ENCODE peak calls at places on chromosomes 12 and 14, in six cellular contexts. E is psoas muscle; B is effector memory CD4-positive, alpha-beta T cell; O is astrocyte; Q is CD8-positive, alpha-beta T cell; I is OCI-LY7. U is an unnamed sample.

GRCh38 chr12:70809887-70810286 is 110.7 kb downstream of the PTPRR start:
- DNase-seq in E (no peak), B (no peak), O (no peak), Q (no peak), I (no peak), U (no peak)

GRCh38 chr14:50061664-50062437 is 54.5 kb downstream of the VCPKMT start:
- DNase-seq in E (no peak), B (peak; percentile 54), O (peak; percentile 48), Q (peak; percentile 76), I (peak; percentile 94), U (peak; percentile 49)

GRCh38 chr14:29805415-29806123 is 122.1 kb downstream of the PRKD1 start:
- DNase-seq in E (peak; percentile 69), B (no peak), O (peak; percentile 98), Q (no peak), I (no peak), U (peak; percentile 90)

GRCh38 chr12:61798778-61799177 is 461.4 kb upstream of the USP15 start:
- DNase-seq in E (no peak), B (no peak), O (no peak), Q (no peak), I (no peak), U (no peak)

GRCh38 chr12:810635-811415 is 58.4 kb downstream of the WNK1 start:
- DNase-seq in E (no peak), B (no peak), O (peak; percentile 11), Q (no peak), I (no peak), U (no peak)

GRCh38 chr14:22123188-22123560 is 449.6 kb upstream of the OR4E1 start:
- DNase-seq in E (no peak), B (no peak), O (no peak), Q (no peak), I (no peak), U (peak; percentile 78)

GRCh38 chr12:10722905-10723866 is at the start of gene YBX3:
- DNase-seq in E (peak; percentile 90), B (no peak), O (peak; percentile 67), Q (peak; percentile 56), I (peak; percentile 77), U (peak; percentile 62)

GRCh38 chr12:98516184-98516873 is 939 bp downstream of the TMPO start:
- DNase-seq in E (peak; percentile 53), B (peak; percentile 70), O (peak; percentile 56), Q (peak; percentile 82), I (peak; percentile 98), U (peak; percentile 76)

GRCh38 chr12:130952106-130952505 is 1.6 kb upstream of the ADGRD1 start:
- DNase-seq in E (no peak), B (no peak), O (no peak), Q (no peak), I (no peak), U (no peak)

DNA sequence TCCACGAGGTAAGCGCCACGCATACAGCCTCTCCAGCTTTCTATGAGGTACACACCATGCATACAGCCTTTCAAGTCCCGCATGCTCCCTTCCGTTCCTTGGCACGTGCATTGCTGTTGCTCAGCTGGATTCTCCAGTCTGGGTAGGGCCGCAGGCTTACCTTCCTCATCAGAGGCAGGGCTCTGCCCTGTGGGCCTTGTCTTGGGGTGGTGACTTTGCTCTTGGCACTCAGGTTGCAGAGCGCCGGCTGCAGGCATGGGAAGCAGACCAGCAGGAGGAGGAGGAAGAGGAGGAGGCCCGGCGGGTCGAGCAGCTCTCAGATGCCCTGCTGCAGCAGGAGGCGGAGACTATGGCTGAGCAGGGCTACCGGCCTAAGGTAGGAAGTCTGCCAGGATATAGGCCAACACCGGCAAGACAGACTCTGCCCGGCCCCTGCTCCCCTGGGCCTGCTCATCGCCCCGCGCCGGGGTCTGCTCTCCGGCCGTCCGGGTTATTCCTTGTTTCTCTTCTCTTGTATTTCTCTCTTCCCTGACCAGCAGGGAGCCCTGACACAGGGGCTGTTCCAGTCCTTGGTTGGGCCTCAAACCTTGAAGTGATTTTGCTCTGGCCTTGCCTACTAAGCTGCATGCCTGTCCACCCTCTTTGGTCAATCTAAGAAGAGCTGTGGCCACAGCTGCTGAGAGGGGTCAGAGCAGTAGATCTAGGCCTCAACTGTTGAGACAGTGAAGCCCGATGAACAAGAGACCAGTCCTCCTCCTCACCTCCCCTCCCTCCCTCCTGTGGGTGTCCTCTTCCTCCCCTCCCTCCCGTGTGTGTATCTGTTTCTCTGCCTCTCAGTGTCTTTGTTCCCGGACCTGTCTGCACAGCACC is 15.3 kb downstream of the TCHP start:
- DNase-seq in E (no peak), B (no peak), O (no peak), Q (no peak), I (no peak), U (no peak)
- H3K36me3 ChIP-seq in E (no peaks in the 10 kb centered on the region), B (peaks cover 66% of the 10 kb centered on the region), O (peaks cover 41% of the 10 kb centered on the region), Q (peaks cover 59% of the 10 kb centered on the region), I (peaks cover 83% of the 10 kb centered on the region), U (peaks cover 32% of the 10 kb centered on the region)

GRCh38 chr14:105440992-105441391 is 21.4 kb downstream of the MTA1 start:
- DNase-seq in E (no peak), B (no peak), O (no peak), Q (no peak), I (no peak), U (no peak)
- H3K36me3 ChIP-seq in E (no peaks in the 10 kb centered on the region), B (peaks cover 6% of the 10 kb centered on the region), O (peaks cover 7% of the 10 kb centered on the region), Q (no peaks in the 10 kb centered on the region), I (peaks cover 68% of the 10 kb centered on the region), U (peaks cover 33% of the 10 kb centered on the region)

GRCh38 chr14:71103662-71104484 is 196.6 kb downstream of the PCNX1 start:
- DNase-seq in E (no peak), B (no peak), O (peak; percentile 44), Q (no peak), I (peak; percentile 80), U (peak; percentile 62)

GRCh38 chr14:71108398-71109114 is 201.3 kb downstream of the PCNX1 start:
- DNase-seq in E (no peak), B (no peak), O (no peak), Q (no peak), I (no peak), U (no peak)

GRCh38 chr14:71107921-71108320 is 200.7 kb downstream of the PCNX1 start:
- DNase-seq in E (no peak), B (no peak), O (no peak), Q (no peak), I (no peak), U (no peak)

DNA sequence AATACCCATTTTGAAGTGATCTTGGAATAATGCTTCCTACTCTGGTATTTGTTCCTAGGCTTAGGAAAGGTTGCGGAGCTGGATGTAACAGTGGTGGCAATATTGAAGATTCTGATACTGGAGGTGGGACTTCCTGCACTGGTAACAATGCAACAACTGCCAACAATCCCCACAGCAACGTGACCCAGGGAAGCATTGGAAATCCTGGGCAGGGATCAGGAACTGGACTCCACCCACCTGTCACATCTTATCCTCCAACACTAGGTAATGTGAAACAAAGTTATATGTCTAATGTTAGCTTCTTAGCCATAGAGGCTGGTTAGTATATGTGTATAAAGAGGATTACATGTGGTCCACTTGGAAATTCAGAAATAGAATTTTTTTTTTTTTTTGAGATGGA is 197.9 kb downstream of the PCNX1 start:
- DNase-seq in E (no peak), B (no peak), O (no peak), Q (no peak), I (no peak), U (no peak)
- H3K36me3 ChIP-seq in E (peaks cover 13% of the 10 kb centered on the region), B (peaks cover 67% of the 10 kb centered on the region), O (peaks cover 33% of the 10 kb centered on the region), Q (peaks cover 52% of the 10 kb centered on the region), I (peaks cover 61% of the 10 kb centered on the region), U (peaks cover 7% of the 10 kb centered on the region)

GRCh38 chr12:109523504-109523903 is 46.1 kb downstream of the UBE3B start:
- DNase-seq in E (no peak), B (no peak), O (no peak), Q (no peak), I (no peak), U (no peak)

GRCh38 chr12:109523071-109523470 is 45.6 kb downstream of the UBE3B start:
- DNase-seq in E (peak; percentile 28), B (no peak), O (no peak), Q (no peak), I (no peak), U (no peak)

GRCh38 chr12:109527489-109528123 is 45.7 kb downstream of the MMAB start:
- DNase-seq in E (no peak), B (no peak), O (no peak), Q (no peak), I (no peak), U (no peak)

GRCh38 chr12:109524466-109525278 is 47.2 kb downstream of the UBE3B start:
- DNase-seq in E (no peak), B (no peak), O (no peak), Q (no peak), I (no peak), U (no peak)

DNA sequence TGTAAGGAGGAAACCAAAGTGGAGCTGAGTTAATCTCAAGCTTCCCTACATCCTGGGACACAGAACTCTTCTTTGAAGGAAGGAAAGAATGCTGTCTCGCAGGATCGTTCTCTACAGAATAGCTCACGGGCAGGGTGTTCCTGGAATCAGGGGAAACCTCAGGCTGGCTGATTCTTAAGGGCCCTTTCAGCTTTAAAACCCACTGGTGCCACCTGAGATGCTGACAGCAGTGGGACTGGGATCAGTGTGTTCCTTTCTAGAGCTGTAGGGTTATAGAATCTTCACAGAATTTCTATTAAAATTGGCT is 47.8 kb downstream of the UBE3B start:
- DNase-seq in E (no peak), B (no peak), O (no peak), Q (no peak), I (no peak), U (no peak)
- H3K36me3 ChIP-seq in E (no peaks in the 10 kb centered on the region), B (peaks cover 78% of the 10 kb centered on the region), O (peaks cover 9% of the 10 kb centered on the region), Q (peaks cover 39% of the 10 kb centered on the region), I (peaks cover 21% of the 10 kb centered on the region), U (peaks cover 31% of the 10 kb centered on the region)

GRCh38 chr12:124428792-124429281 is 133.9 kb downstream of the RFLNA start:
- DNase-seq in E (no peak), B (no peak), O (no peak), Q (no peak), I (no peak), U (no peak)
- H3K36me3 ChIP-seq in E (no peaks in the 10 kb centered on the region), B (peaks cover 56% of the 10 kb centered on the region), O (peaks cover 5% of the 10 kb centered on the region), Q (peaks cover 20% of the 10 kb centered on the region), I (peaks cover 27% of the 10 kb centered on the region), U (peaks cover 18% of the 10 kb centered on the region)